ENCODE peak calls at places on chromosomes 1 and 21, in five cellular contexts. P is AG08395, F is upper lobe of right lung, Q is left ventricle myocardium inferior, C is amniotic stem cell. K is an unnamed sample.

GRCh38 chr1:50529510-50529909 is 106.3 kb upstream of the DMRTA2 start:
- DNase-seq in P (no peak), F (no peak), Q (no peak), C (no peak), K (no peak)

GRCh38 chr1:25889470-25889869 is 14.0 kb upstream of the PAQR7 start:
- DNase-seq in P (no peak), F (no peak), Q (no peak), C (no peak), K (no peak)

GRCh38 chr1:232966663-232967062 is 16.3 kb downstream of the NTPCR start:
- DNase-seq in P (no peak), F (no peak), Q (no peak), C (no peak), K (no peak)

GRCh38 chr21:42401164-42401563 is 2.5 kb upstream of the UBASH3A start:
- DNase-seq in P (no peak), F (peak), Q (no peak), C (no peak), K (no peak)

GRCh38 chr1:150567341-150567716 is 12.1 kb downstream of the MCL1 start:
- DNase-seq in P (no peak), F (peak), Q (no peak), C (no peak), K (no peak)

GRCh38 chr1:46622341-46622740 is 5.7 kb upstream of the MOB3C start:
- DNase-seq in P (peak), F (no peak), Q (no peak), C (no peak), K (no peak)

GRCh38 chr1:117060441-117061317 is 553 bp downstream of the TTF2 start:
- DNase-seq in P (peak), F (no peak), Q (no peak), C (no peak), K (no peak)

GRCh38 chr1:45957684-45958083 is 154.3 kb downstream of the MAST2 start:
- DNase-seq in P (no peak), F (no peak), Q (no peak), C (no peak), K (no peak)

GRCh38 chr1:14543191-14543849 is 55.2 kb upstream of the KAZN start:
- DNase-seq in P (peak), F (no peak), Q (no peak), C (no peak), K (no peak)

GRCh38 chr1:3247521-3248031 is 178.6 kb downstream of the PRDM16 start:
- DNase-seq in P (no peak), F (no peak), Q (no peak), C (no peak), K (no peak)

GRCh38 chr1:23394176-23394575 is 24.5 kb upstream of the ZNF436 start:
- DNase-seq in P (peak), F (no peak), Q (no peak), C (peak), K (no peak)

GRCh38 chr1:224565186-224565585 is 50.9 kb upstream of the CNIH3 start:
- DNase-seq in P (peak), F (no peak), Q (no peak), C (no peak), K (no peak)

GRCh38 chr1:163399976-163400375 is 78.2 kb downstream of the NUF2 start:
- DNase-seq in P (no peak), F (no peak), Q (no peak), C (no peak), K (no peak)

GRCh38 chr1:221439734-221440436 is 302.0 kb downstream of the DUSP10 start:
- DNase-seq in P (peak), F (no peak), Q (no peak), C (peak), K (no peak)

GRCh38 chr1:198889732-198890131 is 250.9 kb downstream of the PTPRC start:
- DNase-seq in P (no peak), F (no peak), Q (no peak), C (no peak), K (no peak)

GRCh38 chr1:158607296-158607695 is 2.2 kb downstream of the OR10Z1 start:
- DNase-seq in P (no peak), F (no peak), Q (no peak), C (no peak), K (no peak)

GRCh38 chr1:167054531-167054930 is 35.6 kb downstream of the GPA33 start:
- DNase-seq in P (no peak), F (no peak), Q (no peak), C (no peak), K (no peak)

GRCh38 chr1:203268901-203269653 is 36.2 kb upstream of the BTG2 start:
- DNase-seq in P (peak), F (no peak), Q (no peak), C (peak), K (peak)

GRCh38 chr21:17045214-17045835 is 467.5 kb upstream of the CXADR start:
- DNase-seq in P (peak), F (no peak), Q (no peak), C (no peak), K (no peak)

GRCh38 chr1:10958614-10959013 is 53.8 kb upstream of the TARDBP start:
- DNase-seq in P (no peak), F (no peak), Q (no peak), C (no peak), K (no peak)

K was measured in type B pancreatic cell.